ENCODE peak calls at places on chromosomes 13 and 19, in eight cellular contexts. Y, W, B, F, N, D, Q and A are unnamed samples.

GRCh38 chr13:106522112-106522511 is 13.3 kb downstream of the EFNB2 start:
- DNase-seq in Y (no peak), W (no peak), B (no peak), F (no peak), N (no peak), D (no peak), Q (peak), A (no peak)

GRCh38 chr19:1087813-1088418 is 7.3 kb downstream of the POLR2E start:
- DNase-seq in Y (no peak), W (no peak), B (no peak), F (no peak), N (no peak), D (no peak), Q (no peak), A (no peak)

GRCh38 chr13:51244637-51245405 is 22.6 kb downstream of the FAM124A start:
- DNase-seq in Y (no peak), W (no peak), B (no peak), F (no peak), N (no peak), D (peak), Q (peak), A (no peak)

GRCh38 chr13:46304546-46304945 is 82.5 kb downstream of the RUBCNL start:
- DNase-seq in Y (no peak), W (no peak), B (no peak), F (no peak), N (no peak), D (no peak), Q (no peak), A (no peak)

GRCh38 chr13:73844986-73845385 is 289.2 kb downstream of the KLF12 start:
- DNase-seq in Y (no peak), W (no peak), B (no peak), F (no peak), N (peak), D (no peak), Q (no peak), A (no peak)

GRCh38 chr19:38190793-38191192 is 33.2 kb downstream of the DPF1 start:
- DNase-seq in Y (no peak), W (no peak), B (no peak), F (no peak), N (no peak), D (no peak), Q (no peak), A (no peak)

GRCh38 chr19:28349604-28350003 is 863.3 kb downstream of the UQCRFS1 start:
- DNase-seq in Y (no peak), W (no peak), B (no peak), F (no peak), N (no peak), D (no peak), Q (no peak), A (no peak)

GRCh38 chr19:45729774-45730388 is 815 bp downstream of the FBXO46 start:
- DNase-seq in Y (no peak), W (no peak), B (peak), F (no peak), N (peak), D (no peak), Q (no peak), A (no peak)

GRCh38 chr19:35144600-35145436 is 1.8 kb downstream of the FXYD7 start:
- DNase-seq in Y (no peak), W (no peak), B (no peak), F (no peak), N (no peak), D (peak), Q (peak), A (no peak)

GRCh38 chr13:21069561-21070004 is 8.2 kb upstream of the LATS2 start:
- DNase-seq in Y (peak), W (no peak), B (peak), F (no peak), N (peak), D (no peak), Q (no peak), A (peak)

GRCh38 chr19:29287061-29287460 is 74.1 kb upstream of the UQCRFS1 start:
- DNase-seq in Y (no peak), W (peak), B (no peak), F (no peak), N (no peak), D (no peak), Q (peak), A (no peak)

GRCh38 chr19:10238172-10238783 is 7.1 kb upstream of the S1PR2 start:
- DNase-seq in Y (no peak), W (peak), B (no peak), F (no peak), N (no peak), D (no peak), Q (no peak), A (peak)

GRCh38 chr19:9132422-9132821 is 5.7 kb upstream of the OR7G3 start:
- DNase-seq in Y (no peak), W (no peak), B (no peak), F (no peak), N (no peak), D (no peak), Q (no peak), A (no peak)